ENCODE peak calls at places on chromosome 16, in eight cellular contexts. O is heart right ventricle, N is ovary, F is tibial nerve, T is lower lobe of right lung, W is OCI-LY7, Z is pancreas, V is hepatocyte. G is an unnamed sample.

GRCh38 chr16:89890200-89890599 is 16.8 kb downstream of the TCF25 start:
- DNase-seq in O (no peak), N (no peak), F (no peak), T (no peak), W (no peak), Z (no peak), V (no peak), G (no peak)

GRCh38 chr16:53291757-53292392 is 142.4 kb upstream of the RBL2 start:
- DNase-seq in O (no peak), N (no peak), F (no peak), T (no peak), W (no peak), Z (no peak), V (no peak), G (no peak)

GRCh38 chr16:23064642-23065041 is 84.6 kb downstream of the USP31 start:
- DNase-seq in O (peak; percentile 34), N (no peak), F (no peak), T (no peak), W (no peak), Z (no peak), V (no peak), G (no peak)

GRCh38 chr16:10624527-10624926 is 44.1 kb upstream of the EMP2 start:
- DNase-seq in O (no peak), N (no peak), F (no peak), T (peak; percentile 34), W (no peak), Z (no peak), V (peak; percentile 35), G (no peak)

GRCh38 chr16:54936086-54936978 is 5.7 kb downstream of the IRX5 start:
- DNase-seq in O (peak; percentile 26), N (no peak), F (no peak), T (no peak), W (no peak), Z (no peak), V (peak; percentile 56), G (no peak)

GRCh38 chr16:51137097-51137496 is 14.0 kb downstream of the SALL1 start:
- DNase-seq in O (no peak), N (no peak), F (no peak), T (no peak), W (no peak), Z (no peak), V (no peak), G (no peak)

GRCh38 chr16:86088816-86089215 is 189.9 kb downstream of the IRF8 start:
- DNase-seq in O (no peak), N (no peak), F (no peak), T (no peak), W (no peak), Z (peak; percentile 24), V (no peak), G (no peak)

GRCh38 chr16:85104821-85105391 is 7.4 kb downstream of the CIBAR2 start:
- DNase-seq in O (no peak), N (no peak), F (no peak), T (peak; percentile 72), W (peak; percentile 79), Z (no peak), V (no peak), G (no peak)

GRCh38 chr16:4850211-4850610 is 2.9 kb downstream of the UBN1 start:
- DNase-seq in O (no peak), N (no peak), F (no peak), T (no peak), W (no peak), Z (no peak), V (no peak), G (no peak)

GRCh38 chr16:55842369-55843104 is 9.6 kb upstream of the CES1 start:
- DNase-seq in O (peak; percentile 35), N (no peak), F (no peak), T (no peak), W (peak; percentile 55), Z (no peak), V (peak; percentile 73), G (peak; percentile 41)

GRCh38 chr16:946048-946395 is 24.8 kb downstream of the LMF1 start:
- DNase-seq in O (no peak), N (no peak), F (no peak), T (no peak), W (no peak), Z (no peak), V (no peak), G (no peak)

GRCh38 chr16:53509906-53510703 is 7.1 kb upstream of the AKTIP start:
- DNase-seq in O (peak; percentile 73), N (peak; percentile 51), F (peak; percentile 34), T (peak; percentile 82), W (peak; percentile 60), Z (no peak), V (peak; percentile 82), G (peak; percentile 50)

GRCh38 chr16:14003119-14003570 is 68.0 kb upstream of the MRTFB start:
- DNase-seq in O (peak; percentile 80), N (peak; percentile 59), F (peak; percentile 21), T (peak; percentile 84), W (peak; percentile 24), Z (no peak), V (peak; percentile 82), G (peak; percentile 87)

GRCh38 chr16:65318138-65318537 is 196.3 kb upstream of the CDH11 start:
- DNase-seq in O (no peak), N (no peak), F (no peak), T (no peak), W (no peak), Z (no peak), V (no peak), G (no peak)

GRCh38 chr16:69131167-69131748 is 1.1 kb downstream of the CHTF8 start:
- DNase-seq in O (peak; percentile 35), N (no peak), F (no peak), T (no peak), W (peak; percentile 69), Z (no peak), V (peak; percentile 36), G (no peak)

GRCh38 chr16:29962344-29962994 is 590 bp downstream of the TMEM219 start:
- DNase-seq in O (peak; percentile 41), N (no peak), F (no peak), T (no peak), W (no peak), Z (no peak), V (peak; percentile 51), G (peak; percentile 21)

GRCh38 chr16:72099377-72099818 is 5.8 kb downstream of the DHX38 start:
- DNase-seq in O (peak; percentile 34), N (peak; percentile 34), F (no peak), T (no peak), W (peak; percentile 67), Z (no peak), V (peak; percentile 75), G (peak; percentile 54)

GRCh38 chr16:56481468-56482112 is 30.2 kb downstream of the OGFOD1 start:
- DNase-seq in O (no peak), N (no peak), F (no peak), T (no peak), W (no peak), Z (no peak), V (no peak), G (peak; percentile 13)

GRCh38 chr16:77191259-77191969 is 424 bp downstream of the MON1B start:
- DNase-seq in O (peak; percentile 29), N (peak; percentile 55), F (no peak), T (peak; percentile 70), W (peak; percentile 49), Z (peak; percentile 71), V (peak; percentile 26), G (no peak)

GRCh38 chr16:50844840-50845239 is 103.0 kb downstream of the CYLD start:
- DNase-seq in O (no peak), N (no peak), F (no peak), T (no peak), W (no peak), Z (no peak), V (no peak), G (no peak)

GRCh38 chr16:85514601-85515318 is 98.4 kb upstream of the GSE1 start:
- DNase-seq in O (peak; percentile 70), N (peak; percentile 68), F (peak; percentile 31), T (peak; percentile 72), W (no peak), Z (peak; percentile 76), V (peak; percentile 91), G (peak; percentile 91)

GRCh38 chr16:84059111-84059510 is 16.5 kb upstream of the SLC38A8 start:
- DNase-seq in O (no peak), N (no peak), F (no peak), T (no peak), W (no peak), Z (no peak), V (no peak), G (no peak)

GRCh38 chr16:84058664-84059063 is 16.1 kb upstream of the SLC38A8 start:
- DNase-seq in O (no peak), N (no peak), F (no peak), T (no peak), W (no peak), Z (peak; percentile 33), V (no peak), G (no peak)

GRCh38 chr16:84058211-84058610 is 15.6 kb upstream of the SLC38A8 start:
- DNase-seq in O (no peak), N (no peak), F (no peak), T (no peak), W (no peak), Z (peak; percentile 56), V (no peak), G (no peak)

GRCh38 chr16:84061236-84061830 is 18.7 kb upstream of the SLC38A8 start:
- DNase-seq in O (no peak), N (peak; percentile 8), F (no peak), T (no peak), W (no peak), Z (peak; percentile 30), V (no peak), G (no peak)

GRCh38 chr16:84059946-84060901 is 17.6 kb upstream of the SLC38A8 start:
- DNase-seq in O (no peak), N (no peak), F (no peak), T (no peak), W (no peak), Z (peak; percentile 39), V (no peak), G (no peak)
- H3K36me3 ChIP-seq in O (peaks cover 100% of the 10 kb centered on the region), N (no peaks in the 10 kb centered on the region), F (peaks cover 49% of the 10 kb centered on the region), T (peaks cover 100% of the 10 kb centered on the region), W (peaks cover 88% of the 10 kb centered on the region), Z (no peaks in the 10 kb centered on the region), V (no peaks in the 10 kb centered on the region), G (peaks cover 41% of the 10 kb centered on the region)

DNA sequence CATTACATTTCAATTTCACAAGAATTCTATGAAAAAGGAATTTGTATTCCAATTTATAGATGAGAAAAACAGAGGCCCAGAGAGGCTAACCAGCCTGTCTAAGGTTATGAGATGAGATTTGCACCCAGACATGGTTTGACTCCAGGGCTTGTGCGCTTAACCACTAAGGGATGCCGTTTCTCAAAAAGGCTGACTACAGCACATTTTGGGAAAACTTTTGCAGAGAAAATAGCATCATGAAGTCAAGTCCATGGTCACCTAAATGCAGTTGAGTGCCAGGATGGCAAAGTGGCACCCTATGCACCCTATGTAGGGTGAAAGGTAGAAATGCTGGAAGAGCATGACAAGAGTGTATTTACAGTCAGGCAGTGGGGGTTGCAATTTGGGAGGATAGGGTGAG is 144.2 kb upstream of the CACNG3 start:
- DNase-seq in O (no peak), N (no peak), F (no peak), T (no peak), W (no peak), Z (no peak), V (no peak), G (no peak)
- TF ChIP-seq CTCF in O (no peak), N (no peak), F (no peak), T (no peak), W (no peak), Z (no peak), V (no peak), G (no peak)

GRCh38 chr16:57771141-57771785 is 31.0 kb downstream of the KIFC3 start:
- DNase-seq in O (no peak), N (no peak), F (no peak), T (no peak), W (no peak), Z (no peak), V (no peak), G (no peak)
- H3K36me3 ChIP-seq in O (peaks cover 86% of the 10 kb centered on the region), N (no peaks in the 10 kb centered on the region), F (no peaks in the 10 kb centered on the region), T (peaks cover 75% of the 10 kb centered on the region), W (no peaks in the 10 kb centered on the region), Z (peaks cover 2% of the 10 kb centered on the region), V (no peaks in the 10 kb centered on the region), G (peaks cover 27% of the 10 kb centered on the region)

GRCh38 chr16:87309912-87310485 is 7.2 kb downstream of the C16orf95 start:
- DNase-seq in O (no peak), N (no peak), F (no peak), T (no peak), W (no peak), Z (no peak), V (no peak), G (no peak)
- TF ChIP-seq CTCF in O (no peak), N (no peak), F (no peak), T (no peak), W (no peak), Z (no peak), V (no peak), G (no peak)